ENCODE peak calls at places on chromosomes 7 and 10, in six cellular contexts. Q, K, C, B, S and Y are unnamed samples. For H3K4me1 and H3K36me3, the result is how much of the 10 kb centered on the place peaks cover.

GRCh38 chr7:12942599-12942998 is 255.2 kb downstream of the ARL4A start:
- DNase-seq in C (no peak), S (no peak), K (no peak), Q (no peak), B (no peak), Y (no peak)

GRCh38 chr10:45427305-45427955 is 53.4 kb downstream of the ALOX5 start:
- DNase-seq in S (no peak), C (no peak), K (no peak), B (no peak), Q (no peak), Y (no peak)

GRCh38 chr7:372546-372938 is 82.6 kb downstream of the FOXL3 start:
- DNase-seq in K (no peak), S (no peak), B (no peak), Q (no peak), C (peak), Y (no peak)

GRCh38 chr10:113326160-113327111 is 226.4 kb upstream of the HABP2 start:
- DNase-seq in K (no peak), C (peak), Q (no peak), S (peak), B (peak), Y (no peak)

GRCh38 chr7:33701927-33702326 is 203.4 kb upstream of the BMPER start:
- DNase-seq in S (no peak), B (no peak), C (no peak), Q (no peak), K (no peak), Y (no peak)

GRCh38 chr10:33102071-33102470 is 144.0 kb upstream of the ITGB1 start:
- DNase-seq in B (no peak), K (no peak), Q (no peak), S (no peak), C (no peak), Y (no peak)

GRCh38 chr10:26881600-26882331 is 21.0 kb upstream of the ABI1 start:
- DNase-seq in Q (no peak), B (peak), S (peak), C (no peak), K (peak), Y (no peak)

GRCh38 chr7:29976673-29977072 is 12.9 kb downstream of the SCRN1 start:
- DNase-seq in B (no peak), S (peak), C (no peak), K (no peak), Q (no peak), Y (no peak)

GRCh38 chr10:64771253-64771652 is 1250.1 kb downstream of the REEP3 start:
- DNase-seq in B (no peak), Q (no peak), K (no peak), S (no peak), C (no peak), Y (no peak)

GRCh38 chr7:151238190-151238810 is 6.0 kb downstream of the CHPF2 start:
- DNase-seq in B (no peak), Q (no peak), S (no peak), K (no peak), C (no peak), Y (no peak)

GRCh38 chr10:49301302-49301701 is 2.3 kb downstream of the C10orf71 start:
- DNase-seq in C (no peak), S (no peak), B (no peak), K (no peak), Q (no peak), Y (no peak)

GRCh38 chr7:93890041-93890463 is 501 bp downstream of the TFPI2 start:
- DNase-seq in K (no peak), Q (no peak), S (peak), B (peak), C (peak), Y (no peak)

GRCh38 chr10:50593523-50593922 is 30.2 kb downstream of the SGMS1 start:
- DNase-seq in C (no peak), S (peak), B (no peak), K (no peak), Q (no peak), Y (no peak)

GRCh38 chr7:139125637-139126036 is 16.1 kb upstream of the ZC3HAV1 start:
- DNase-seq in C (no peak), S (no peak), B (no peak), Q (no peak), K (no peak), Y (no peak)

GRCh38 chr7:139119486-139119849 is 9.9 kb upstream of the ZC3HAV1 start:
- DNase-seq in K (no peak), S (no peak), C (no peak), B (no peak), Q (no peak), Y (no peak)

GRCh38 chr7:139118803-139119485 is 9.4 kb upstream of the ZC3HAV1 start:
- DNase-seq in B (no peak), C (no peak), Q (no peak), K (no peak), S (peak), Y (no peak)

GRCh38 chr7:139127648-139128047 is 18.1 kb upstream of the ZC3HAV1 start:
- DNase-seq in K (peak), C (no peak), Q (no peak), B (no peak), S (peak), Y (no peak)

GRCh38 chr7:139124084-139124914 is 14.8 kb upstream of the ZC3HAV1 start:
- DNase-seq in Q (no peak), C (no peak), B (no peak), S (no peak), K (no peak), Y (no peak)
- H3K27ac ChIP-seq in Q (no peak), C (no peak), B (no peak), S (no peak), K (peak), Y (no peak)

DNA sequence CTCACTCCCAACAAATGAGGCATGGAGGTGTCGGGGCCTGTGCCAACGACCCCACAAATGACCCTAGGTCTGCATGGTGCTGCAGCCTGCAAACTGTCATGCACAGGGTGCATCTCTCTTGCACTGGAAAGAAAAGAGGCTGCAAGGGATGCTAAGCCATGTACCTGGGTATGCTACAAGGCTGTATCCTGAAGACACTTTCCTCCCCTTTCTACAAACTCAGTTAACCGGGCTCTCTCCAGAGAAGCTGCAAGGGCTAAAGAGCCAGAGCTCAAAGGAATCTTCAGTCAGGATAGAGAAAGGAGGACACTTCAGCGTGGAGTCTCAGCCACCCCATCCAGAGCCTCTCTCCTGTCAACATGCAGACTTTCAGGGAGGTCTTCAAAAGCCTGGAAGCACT is 449.0 kb downstream of the GRID1 start:
- DNase-seq in Q (no peak), B (no peak), K (no peak), C (no peak), S (no peak), Y (no peak)
- H3K4me1 ChIP-seq in Q (under half), B (under half), K (under half), C (under half), S (under half), Y (under half)

GRCh38 chr10:74307061-74307651 is 156.1 kb downstream of the ADK start:
- DNase-seq in B (no peak), Q (no peak), S (no peak), C (no peak), K (no peak), Y (no peak)

GRCh38 chr10:74306227-74306982 is 155.4 kb downstream of the ADK start:
- DNase-seq in C (no peak), Q (no peak), B (no peak), S (no peak), K (no peak), Y (no peak)

GRCh38 chr10:74314166-74314565 is 163.1 kb downstream of the ADK start:
- DNase-seq in B (no peak), Q (no peak), C (no peak), S (no peak), K (no peak), Y (no peak)

GRCh38 chr10:74305730-74306129 is 154.7 kb downstream of the ADK start:
- DNase-seq in K (no peak), B (no peak), C (no peak), Q (no peak), S (no peak), Y (no peak)

DNA sequence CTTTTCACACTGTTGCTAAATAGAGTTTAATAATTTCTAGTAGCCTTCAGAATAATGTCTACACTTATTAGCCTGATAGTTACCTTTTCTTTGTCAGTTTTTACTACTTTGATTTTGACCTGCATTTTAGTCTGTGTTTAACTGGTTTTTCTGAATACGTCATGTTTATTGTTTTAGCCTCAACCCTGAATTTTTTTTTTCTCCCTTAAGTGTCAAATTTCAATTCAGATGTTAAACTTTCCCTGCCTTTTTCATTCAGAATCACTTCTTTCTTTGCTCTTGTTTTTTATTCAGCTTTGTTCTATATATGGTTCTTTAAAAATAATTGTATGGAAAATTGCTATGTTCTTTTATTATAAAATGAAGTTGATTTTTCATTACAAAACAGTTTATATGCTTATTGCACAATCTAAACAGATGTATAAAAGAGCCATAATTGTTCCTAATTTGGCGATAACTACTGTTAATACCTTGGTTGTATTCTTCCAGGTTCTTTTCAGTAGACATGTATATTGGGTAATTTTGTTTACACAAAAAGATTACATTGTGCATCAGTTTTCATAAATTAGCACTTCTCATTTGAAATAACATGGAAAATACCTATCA is 159.7 kb downstream of the ADK start:
- DNase-seq in C (no peak), S (peak), Q (no peak), K (no peak), B (no peak), Y (no peak)
- H3K36me3 ChIP-seq in C (under half), S (under half), Q (under half), K (under half), B (under half), Y (under half)

GRCh38 chr7:52648903-52649302 is 386.5 kb upstream of the POM121L12 start:
- DNase-seq in Q (no peak), C (no peak), K (no peak), S (no peak), B (no peak), Y (no peak)
- H3K27ac ChIP-seq in Q (no peak), C (no peak), K (no peak), S (no peak), B (no peak), Y (no peak)

GRCh38 chr7:99272476-99273045 is at the start of gene MYH16:
- DNase-seq in K (no peak), C (no peak), S (peak), Q (no peak), B (no peak), Y (no peak)
- H3K4me1 ChIP-seq in K (under half), C (under half), S (under half), Q (under half), B (under half), Y (under half)

DNA sequence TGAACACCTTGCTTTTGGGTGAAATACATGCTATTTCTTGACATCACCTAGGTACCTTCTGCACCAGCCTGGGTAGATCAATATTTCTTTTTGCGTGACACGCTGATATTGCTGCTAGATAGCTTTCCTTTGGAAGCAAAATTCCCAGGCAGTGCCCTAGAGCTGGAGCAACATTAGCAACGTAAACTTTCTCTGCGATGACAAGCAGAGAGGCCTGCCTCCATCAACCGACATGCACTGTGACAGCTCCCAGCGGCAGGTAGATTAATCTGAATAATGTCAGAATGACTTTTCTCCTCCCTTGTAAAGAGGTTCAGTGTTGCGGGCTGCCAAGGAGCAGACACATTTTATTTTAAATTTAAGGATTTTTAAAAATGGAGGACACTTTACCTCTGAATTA is 307.4 kb downstream of the GALNT17 start:
- DNase-seq in S (no peak), K (no peak), C (no peak), B (no peak), Q (no peak), Y (no peak)
- H3K36me3 ChIP-seq in S (under half), K (under half), C (under half), B (under half), Q (under half), Y (under half)

DNA sequence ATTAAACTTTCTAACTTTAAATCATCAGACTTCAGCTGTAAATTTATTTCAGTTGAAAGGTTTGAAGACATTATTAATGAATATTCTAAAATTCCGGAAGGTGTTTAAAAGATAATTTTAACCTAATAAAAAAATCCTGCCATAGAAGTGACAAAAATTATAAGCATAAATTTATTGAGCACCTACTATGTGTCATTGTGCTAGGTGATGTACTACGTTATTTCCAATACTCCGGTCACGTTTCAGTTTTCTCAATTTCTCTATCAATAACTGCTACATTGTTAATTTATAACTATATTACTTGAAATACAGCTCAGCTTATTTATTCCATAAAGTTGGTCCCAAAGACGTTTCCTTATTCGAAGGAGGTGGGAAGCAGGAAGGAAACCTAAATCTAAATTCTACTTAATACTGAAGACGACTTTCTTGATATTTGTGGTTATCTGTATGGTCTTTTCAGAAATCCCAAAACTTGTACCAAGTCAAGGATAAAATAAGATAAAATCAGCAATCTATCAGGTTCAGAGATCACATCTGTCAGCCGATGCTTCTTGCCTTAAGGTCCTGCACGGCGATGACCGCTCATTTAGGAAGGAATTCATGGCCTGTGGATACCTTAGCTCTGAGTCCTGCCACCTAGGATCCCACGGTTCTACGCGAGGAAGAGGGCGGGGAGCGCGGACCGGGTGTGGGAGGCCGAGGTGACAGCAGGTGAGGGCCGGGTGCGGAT is 1.2 kb upstream of the ZEB1 start:
- DNase-seq in K (no peak), C (no peak), S (no peak), Q (no peak), B (no peak), Y (no peak)
- H3K27ac ChIP-seq in K (peak), C (peak), S (peak), Q (peak), B (peak), Y (peak)

GRCh38 chr10:72337722-72338121 is 17.0 kb downstream of the DNAJB12 start:
- DNase-seq in B (no peak), K (no peak), Q (no peak), C (no peak), S (no peak), Y (no peak)
- H3K4me1 ChIP-seq in B (under half), K (half or more), Q (under half), C (under half), S (under half), Y (under half)